ENCODE peak calls at places on chromosomes 3 and 15, in five cellular contexts. One of them, this sample, is unnamed.

GRCh38 chr3:69370945-69371301 is 15.0 kb downstream of the FRMD4B start:
- DNase-seq in retinal pigment epithelial cell: no peak
- DNase-seq in T-helper 2 cell: no peak
- DNase-seq in activated CD4-positive, alpha-beta T cell treated with anti-CD3 and anti-CD28 coated beads for 4 hours: no peak
- DNase-seq in posterior cingulate gyrus: no peak
- DNase-seq in this sample: no peak

GRCh38 chr15:80152896-80153876 is at the start of gene FAH:
- DNase-seq in posterior cingulate gyrus: no peak
- DNase-seq in retinal pigment epithelial cell: no peak
- DNase-seq in activated CD4-positive, alpha-beta T cell treated with anti-CD3 and anti-CD28 coated beads for 4 hours: peak
- DNase-seq in T-helper 2 cell: peak
- DNase-seq in this sample: no peak

GRCh38 chr3:45055032-45055410 is 28.9 kb downstream of the CLEC3B start:
- DNase-seq in activated CD4-positive, alpha-beta T cell treated with anti-CD3 and anti-CD28 coated beads for 4 hours: no peak
- DNase-seq in T-helper 2 cell: no peak
- DNase-seq in posterior cingulate gyrus: no peak
- DNase-seq in retinal pigment epithelial cell: no peak
- DNase-seq in this sample: no peak

GRCh38 chr15:43922021-43922420 is 95.2 kb downstream of the WDR76 start:
- DNase-seq in posterior cingulate gyrus: no peak
- DNase-seq in retinal pigment epithelial cell: no peak
- DNase-seq in activated CD4-positive, alpha-beta T cell treated with anti-CD3 and anti-CD28 coated beads for 4 hours: no peak
- DNase-seq in T-helper 2 cell: no peak
- DNase-seq in this sample: no peak

GRCh38 chr3:48960841-48961413 is 29.1 kb upstream of the P4HTM start:
- DNase-seq in activated CD4-positive, alpha-beta T cell treated with anti-CD3 and anti-CD28 coated beads for 4 hours: no peak
- DNase-seq in T-helper 2 cell: no peak
- DNase-seq in posterior cingulate gyrus: no peak
- DNase-seq in retinal pigment epithelial cell: no peak
- DNase-seq in this sample: no peak

GRCh38 chr3:152857082-152857481 is 22.2 kb downstream of the P2RY1 start:
- DNase-seq in posterior cingulate gyrus: no peak
- DNase-seq in activated CD4-positive, alpha-beta T cell treated with anti-CD3 and anti-CD28 coated beads for 4 hours: no peak
- DNase-seq in retinal pigment epithelial cell: no peak
- DNase-seq in T-helper 2 cell: no peak
- DNase-seq in this sample: no peak

GRCh38 chr15:52680041-52680391 is 828 bp upstream of the ATOSA start:
- DNase-seq in T-helper 2 cell: no peak
- DNase-seq in activated CD4-positive, alpha-beta T cell treated with anti-CD3 and anti-CD28 coated beads for 4 hours: no peak
- DNase-seq in posterior cingulate gyrus: no peak
- DNase-seq in retinal pigment epithelial cell: no peak
- DNase-seq in this sample: no peak

GRCh38 chr15:31223478-31224350 is 102.9 kb upstream of the KLF13 start:
- DNase-seq in T-helper 2 cell: no peak
- DNase-seq in activated CD4-positive, alpha-beta T cell treated with anti-CD3 and anti-CD28 coated beads for 4 hours: no peak
- DNase-seq in retinal pigment epithelial cell: no peak
- DNase-seq in posterior cingulate gyrus: peak
- DNase-seq in this sample: no peak

GRCh38 chr3:13619661-13620230 is 70.8 kb downstream of the FBLN2 start:
- DNase-seq in activated CD4-positive, alpha-beta T cell treated with anti-CD3 and anti-CD28 coated beads for 4 hours: no peak
- DNase-seq in retinal pigment epithelial cell: no peak
- DNase-seq in posterior cingulate gyrus: no peak
- DNase-seq in T-helper 2 cell: no peak
- DNase-seq in this sample: no peak

GRCh38 chr3:15148614-15149013 is 49.7 kb upstream of the RBSN start:
- DNase-seq in T-helper 2 cell: no peak
- DNase-seq in activated CD4-positive, alpha-beta T cell treated with anti-CD3 and anti-CD28 coated beads for 4 hours: no peak
- DNase-seq in posterior cingulate gyrus: no peak
- DNase-seq in retinal pigment epithelial cell: no peak
- DNase-seq in this sample: no peak

GRCh38 chr3:194691481-194692281 is 6.0 kb downstream of the FAM43A start:
- DNase-seq in posterior cingulate gyrus: no peak
- DNase-seq in retinal pigment epithelial cell: no peak
- DNase-seq in activated CD4-positive, alpha-beta T cell treated with anti-CD3 and anti-CD28 coated beads for 4 hours: no peak
- DNase-seq in T-helper 2 cell: no peak
- DNase-seq in this sample: no peak

GRCh38 chr15:49521802-49522201 is 98.8 kb downstream of the FGF7 start:
- DNase-seq in posterior cingulate gyrus: no peak
- DNase-seq in activated CD4-positive, alpha-beta T cell treated with anti-CD3 and anti-CD28 coated beads for 4 hours: no peak
- DNase-seq in T-helper 2 cell: no peak
- DNase-seq in retinal pigment epithelial cell: no peak
- DNase-seq in this sample: no peak

GRCh38 chr3:124260206-124260915 is 268.4 kb upstream of the ROPN1 start:
- DNase-seq in posterior cingulate gyrus: no peak
- DNase-seq in T-helper 2 cell: no peak
- DNase-seq in activated CD4-positive, alpha-beta T cell treated with anti-CD3 and anti-CD28 coated beads for 4 hours: no peak
- DNase-seq in retinal pigment epithelial cell: peak
- DNase-seq in this sample: no peak

GRCh38 chr3:128481438-128481942 is 11.5 kb downstream of the GATA2 start:
- DNase-seq in activated CD4-positive, alpha-beta T cell treated with anti-CD3 and anti-CD28 coated beads for 4 hours: no peak
- DNase-seq in T-helper 2 cell: no peak
- DNase-seq in posterior cingulate gyrus: no peak
- DNase-seq in retinal pigment epithelial cell: no peak
- DNase-seq in this sample: no peak

GRCh38 chr15:66484539-66485112 is 12.9 kb downstream of the SNAPC5 start:
- DNase-seq in T-helper 2 cell: no peak
- DNase-seq in activated CD4-positive, alpha-beta T cell treated with anti-CD3 and anti-CD28 coated beads for 4 hours: no peak
- DNase-seq in retinal pigment epithelial cell: no peak
- DNase-seq in posterior cingulate gyrus: no peak
- DNase-seq in this sample: no peak

GRCh38 chr3:184186184-184186901 is at the start of gene ABCF3:
- DNase-seq in posterior cingulate gyrus: no peak
- DNase-seq in retinal pigment epithelial cell: no peak
- DNase-seq in activated CD4-positive, alpha-beta T cell treated with anti-CD3 and anti-CD28 coated beads for 4 hours: no peak
- DNase-seq in T-helper 2 cell: no peak
- DNase-seq in this sample: no peak

GRCh38 chr3:100062665-100063064 is 51.6 kb downstream of the FILIP1L start:
- DNase-seq in T-helper 2 cell: no peak
- DNase-seq in activated CD4-positive, alpha-beta T cell treated with anti-CD3 and anti-CD28 coated beads for 4 hours: no peak
- DNase-seq in posterior cingulate gyrus: no peak
- DNase-seq in retinal pigment epithelial cell: no peak
- DNase-seq in this sample: no peak

GRCh38 chr3:107861422-107861821 is 229.4 kb downstream of the CD47 start:
- DNase-seq in posterior cingulate gyrus: no peak
- DNase-seq in T-helper 2 cell: no peak
- DNase-seq in activated CD4-positive, alpha-beta T cell treated with anti-CD3 and anti-CD28 coated beads for 4 hours: no peak
- DNase-seq in retinal pigment epithelial cell: no peak
- DNase-seq in this sample: no peak

GRCh38 chr15:25401511-25401910 is 37.3 kb downstream of the UBE3A start:
- DNase-seq in posterior cingulate gyrus: no peak
- DNase-seq in activated CD4-positive, alpha-beta T cell treated with anti-CD3 and anti-CD28 coated beads for 4 hours: no peak
- DNase-seq in T-helper 2 cell: no peak
- DNase-seq in retinal pigment epithelial cell: no peak
- DNase-seq in this sample: no peak

GRCh38 chr15:40630313-40630712 is 36.3 kb downstream of the KNL1 start:
- DNase-seq in posterior cingulate gyrus: no peak
- DNase-seq in T-helper 2 cell: no peak
- DNase-seq in retinal pigment epithelial cell: no peak
- DNase-seq in activated CD4-positive, alpha-beta T cell treated with anti-CD3 and anti-CD28 coated beads for 4 hours: no peak
- DNase-seq in this sample: no peak

GRCh38 chr15:46089438-46090044 is 454.7 kb downstream of the SQOR start:
- DNase-seq in activated CD4-positive, alpha-beta T cell treated with anti-CD3 and anti-CD28 coated beads for 4 hours: no peak
- DNase-seq in retinal pigment epithelial cell: no peak
- DNase-seq in T-helper 2 cell: no peak
- DNase-seq in posterior cingulate gyrus: no peak
- DNase-seq in this sample: no peak

GRCh38 chr15:82832601-82833209 is 23.3 kb downstream of the WHAMM start:
- DNase-seq in T-helper 2 cell: no peak
- DNase-seq in activated CD4-positive, alpha-beta T cell treated with anti-CD3 and anti-CD28 coated beads for 4 hours: peak
- DNase-seq in retinal pigment epithelial cell: peak
- DNase-seq in posterior cingulate gyrus: no peak
- DNase-seq in this sample: no peak

GRCh38 chr15:84947947-84948830 is 33.5 kb upstream of the PDE8A start:
- DNase-seq in posterior cingulate gyrus: no peak
- DNase-seq in retinal pigment epithelial cell: peak
- DNase-seq in activated CD4-positive, alpha-beta T cell treated with anti-CD3 and anti-CD28 coated beads for 4 hours: no peak
- DNase-seq in T-helper 2 cell: no peak
- DNase-seq in this sample: no peak

GRCh38 chr3:117788499-117788898 is 1078.9 kb downstream of the TUSC7 start:
- DNase-seq in T-helper 2 cell: no peak
- DNase-seq in posterior cingulate gyrus: no peak
- DNase-seq in activated CD4-positive, alpha-beta T cell treated with anti-CD3 and anti-CD28 coated beads for 4 hours: no peak
- DNase-seq in retinal pigment epithelial cell: no peak
- DNase-seq in this sample: no peak

GRCh38 chr15:93243573-93243972 is 154.6 kb upstream of the RGMA start:
- DNase-seq in activated CD4-positive, alpha-beta T cell treated with anti-CD3 and anti-CD28 coated beads for 4 hours: no peak
- DNase-seq in posterior cingulate gyrus: no peak
- DNase-seq in T-helper 2 cell: no peak
- DNase-seq in retinal pigment epithelial cell: no peak
- DNase-seq in this sample: no peak

GRCh38 chr3:23002846-23003800 is 200.0 kb upstream of the UBE2E2 start:
- DNase-seq in activated CD4-positive, alpha-beta T cell treated with anti-CD3 and anti-CD28 coated beads for 4 hours: no peak
- DNase-seq in T-helper 2 cell: no peak
- DNase-seq in retinal pigment epithelial cell: peak
- DNase-seq in posterior cingulate gyrus: no peak
- DNase-seq in this sample: peak

GRCh38 chr3:64138656-64139375 is 86.5 kb downstream of the PRICKLE2 start:
- DNase-seq in retinal pigment epithelial cell: no peak
- DNase-seq in activated CD4-positive, alpha-beta T cell treated with anti-CD3 and anti-CD28 coated beads for 4 hours: no peak
- DNase-seq in T-helper 2 cell: no peak
- DNase-seq in posterior cingulate gyrus: no peak
- DNase-seq in this sample: no peak

GRCh38 chr3:5613580-5613979 is 426.1 kb downstream of the EDEM1 start:
- DNase-seq in posterior cingulate gyrus: no peak
- DNase-seq in T-helper 2 cell: no peak
- DNase-seq in retinal pigment epithelial cell: no peak
- DNase-seq in activated CD4-positive, alpha-beta T cell treated with anti-CD3 and anti-CD28 coated beads for 4 hours: no peak
- DNase-seq in this sample: no peak

GRCh38 chr3:55458398-55458797 is 28.7 kb downstream of the WNT5A start:
- DNase-seq in posterior cingulate gyrus: no peak
- DNase-seq in activated CD4-positive, alpha-beta T cell treated with anti-CD3 and anti-CD28 coated beads for 4 hours: no peak
- DNase-seq in retinal pigment epithelial cell: no peak
- DNase-seq in T-helper 2 cell: no peak
- DNase-seq in this sample: no peak

GRCh38 chr3:171994646-171995441 is 44.5 kb upstream of the FNDC3B start:
- DNase-seq in T-helper 2 cell: no peak
- DNase-seq in retinal pigment epithelial cell: peak
- DNase-seq in activated CD4-positive, alpha-beta T cell treated with anti-CD3 and anti-CD28 coated beads for 4 hours: no peak
- DNase-seq in posterior cingulate gyrus: no peak
- DNase-seq in this sample: no peak

GRCh38 chr3:45948409-45948808 is 5.1 kb downstream of the CXCR6 start:
- DNase-seq in posterior cingulate gyrus: no peak
- DNase-seq in activated CD4-positive, alpha-beta T cell treated with anti-CD3 and anti-CD28 coated beads for 4 hours: no peak
- DNase-seq in T-helper 2 cell: no peak
- DNase-seq in retinal pigment epithelial cell: no peak
- DNase-seq in this sample: no peak